ENCODE peak calls at places on chromosomes 5 and 9, in seven cellular contexts. One of them, this sample, is unnamed.

GRCh38 chr5:96968614-96969013 is 32.7 kb downstream of the LNPEP start:
- DNase-seq in IMR-90: peak
- DNase-seq in tibial artery: no peak
- DNase-seq in mucosa of descending colon: no peak
- DNase-seq in lower lobe of right lung: no peak
- DNase-seq in uterus: no peak
- DNase-seq in CD8-positive, alpha-beta T cell: no peak
- DNase-seq in this sample: no peak

GRCh38 chr9:65404232-65405006 is 119.4 kb upstream of the FOXD4L5 start:
- DNase-seq in IMR-90: no peak
- DNase-seq in tibial artery: no peak
- DNase-seq in mucosa of descending colon: peak
- DNase-seq in lower lobe of right lung: no peak
- DNase-seq in uterus: no peak
- DNase-seq in CD8-positive, alpha-beta T cell: no peak
- DNase-seq in this sample: peak

GRCh38 chr5:161167001-161167765 is 315.2 kb upstream of the ATP10B start:
- DNase-seq in IMR-90: no peak
- DNase-seq in tibial artery: no peak
- DNase-seq in mucosa of descending colon: no peak
- DNase-seq in lower lobe of right lung: no peak
- DNase-seq in uterus: no peak
- DNase-seq in CD8-positive, alpha-beta T cell: no peak
- DNase-seq in this sample: no peak

GRCh38 chr9:95079461-95079860 is 238.0 kb downstream of the FANCC start:
- DNase-seq in IMR-90: no peak
- DNase-seq in tibial artery: peak
- DNase-seq in mucosa of descending colon: no peak
- DNase-seq in lower lobe of right lung: no peak
- DNase-seq in uterus: peak
- DNase-seq in CD8-positive, alpha-beta T cell: no peak
- DNase-seq in this sample: peak

GRCh38 chr9:2817987-2818386 is 25.9 kb downstream of the PUM3 start:
- DNase-seq in IMR-90: peak
- DNase-seq in tibial artery: no peak
- DNase-seq in mucosa of descending colon: no peak
- DNase-seq in lower lobe of right lung: no peak
- DNase-seq in uterus: no peak
- DNase-seq in CD8-positive, alpha-beta T cell: no peak
- DNase-seq in this sample: no peak

GRCh38 chr9:97109194-97109811 is 70.4 kb upstream of the CTSV start:
- DNase-seq in IMR-90: peak
- DNase-seq in tibial artery: no peak
- DNase-seq in mucosa of descending colon: no peak
- DNase-seq in lower lobe of right lung: no peak
- DNase-seq in uterus: no peak
- DNase-seq in CD8-positive, alpha-beta T cell: no peak
- DNase-seq in this sample: no peak

GRCh38 chr5:119212026-119212425 is 141.1 kb downstream of the DMXL1 start:
- DNase-seq in IMR-90: no peak
- DNase-seq in tibial artery: no peak
- DNase-seq in mucosa of descending colon: no peak
- DNase-seq in lower lobe of right lung: no peak
- DNase-seq in uterus: no peak
- DNase-seq in CD8-positive, alpha-beta T cell: no peak
- DNase-seq in this sample: no peak

GRCh38 chr5:100469780-100470179 is 65.4 kb upstream of the FAM174A start:
- DNase-seq in IMR-90: no peak
- DNase-seq in tibial artery: no peak
- DNase-seq in mucosa of descending colon: no peak
- DNase-seq in lower lobe of right lung: no peak
- DNase-seq in uterus: no peak
- DNase-seq in CD8-positive, alpha-beta T cell: no peak
- DNase-seq in this sample: no peak

GRCh38 chr9:15306068-15306756 is 804 bp downstream of the TTC39B start:
- DNase-seq in IMR-90: peak
- DNase-seq in tibial artery: peak
- DNase-seq in mucosa of descending colon: peak
- DNase-seq in lower lobe of right lung: peak
- DNase-seq in uterus: peak
- DNase-seq in CD8-positive, alpha-beta T cell: peak
- DNase-seq in this sample: peak

GRCh38 chr9:113511856-113512761 is 48.6 kb downstream of the RGS3 start:
- DNase-seq in IMR-90: peak
- DNase-seq in tibial artery: no peak
- DNase-seq in mucosa of descending colon: peak
- DNase-seq in lower lobe of right lung: no peak
- DNase-seq in uterus: no peak
- DNase-seq in CD8-positive, alpha-beta T cell: peak
- DNase-seq in this sample: no peak

GRCh38 chr5:80860934-80861613 is 99.1 kb upstream of the RASGRF2 start:
- DNase-seq in IMR-90: peak
- DNase-seq in tibial artery: no peak
- DNase-seq in mucosa of descending colon: no peak
- DNase-seq in lower lobe of right lung: no peak
- DNase-seq in uterus: no peak
- DNase-seq in CD8-positive, alpha-beta T cell: no peak
- DNase-seq in this sample: no peak

GRCh38 chr9:21078702-21079101 is 960 bp upstream of the IFNB1 start:
- DNase-seq in IMR-90: no peak
- DNase-seq in tibial artery: no peak
- DNase-seq in mucosa of descending colon: no peak
- DNase-seq in lower lobe of right lung: no peak
- DNase-seq in uterus: no peak
- DNase-seq in CD8-positive, alpha-beta T cell: no peak
- DNase-seq in this sample: no peak

GRCh38 chr5:77292026-77292757 is 81.7 kb downstream of the PDE8B start:
- DNase-seq in IMR-90: peak
- DNase-seq in tibial artery: no peak
- DNase-seq in mucosa of descending colon: no peak
- DNase-seq in lower lobe of right lung: no peak
- DNase-seq in uterus: no peak
- DNase-seq in CD8-positive, alpha-beta T cell: no peak
- DNase-seq in this sample: no peak

GRCh38 chr5:178790371-178790770 is 59.9 kb upstream of the ZNF354A start:
- DNase-seq in IMR-90: no peak
- DNase-seq in tibial artery: peak
- DNase-seq in mucosa of descending colon: no peak
- DNase-seq in lower lobe of right lung: peak
- DNase-seq in uterus: no peak
- DNase-seq in CD8-positive, alpha-beta T cell: no peak
- DNase-seq in this sample: peak

GRCh38 chr5:135248801-135249231 is 150.2 kb downstream of the MACROH2A1 start:
- DNase-seq in IMR-90: no peak
- DNase-seq in tibial artery: no peak
- DNase-seq in mucosa of descending colon: no peak
- DNase-seq in lower lobe of right lung: no peak
- DNase-seq in uterus: peak
- DNase-seq in CD8-positive, alpha-beta T cell: peak
- DNase-seq in this sample: peak

GRCh38 chr9:105883847-105884246 is 189.5 kb downstream of the TMEM38B start:
- DNase-seq in IMR-90: no peak
- DNase-seq in tibial artery: no peak
- DNase-seq in mucosa of descending colon: no peak
- DNase-seq in lower lobe of right lung: no peak
- DNase-seq in uterus: no peak
- DNase-seq in CD8-positive, alpha-beta T cell: no peak
- DNase-seq in this sample: no peak

GRCh38 chr9:69758981-69759477 is 782 bp downstream of the PTAR1 start:
- DNase-seq in IMR-90: no peak
- DNase-seq in tibial artery: no peak
- DNase-seq in mucosa of descending colon: no peak
- DNase-seq in lower lobe of right lung: no peak
- DNase-seq in uterus: no peak
- DNase-seq in CD8-positive, alpha-beta T cell: no peak
- DNase-seq in this sample: no peak

GRCh38 chr9:135095470-135096407 is 8.3 kb downstream of the OLFM1 start:
- DNase-seq in IMR-90: no peak
- DNase-seq in tibial artery: no peak
- DNase-seq in mucosa of descending colon: no peak
- DNase-seq in lower lobe of right lung: no peak
- DNase-seq in uterus: no peak
- DNase-seq in CD8-positive, alpha-beta T cell: no peak
- DNase-seq in this sample: no peak

GRCh38 chr5:172504736-172505402 is 50.5 kb upstream of the SH3PXD2B start:
- DNase-seq in IMR-90: no peak
- DNase-seq in tibial artery: no peak
- DNase-seq in mucosa of descending colon: no peak
- DNase-seq in lower lobe of right lung: no peak
- DNase-seq in uterus: peak
- DNase-seq in CD8-positive, alpha-beta T cell: peak
- DNase-seq in this sample: peak

GRCh38 chr5:158976035-158976434 is 123.7 kb downstream of the EBF1 start:
- DNase-seq in IMR-90: peak
- DNase-seq in tibial artery: no peak
- DNase-seq in mucosa of descending colon: no peak
- DNase-seq in lower lobe of right lung: no peak
- DNase-seq in uterus: no peak
- DNase-seq in CD8-positive, alpha-beta T cell: no peak
- DNase-seq in this sample: no peak

GRCh38 chr5:177132504-177133118 is 962 bp upstream of the NSD1 start:
- DNase-seq in IMR-90: no peak
- DNase-seq in tibial artery: peak
- DNase-seq in mucosa of descending colon: no peak
- DNase-seq in lower lobe of right lung: no peak
- DNase-seq in uterus: no peak
- DNase-seq in CD8-positive, alpha-beta T cell: no peak
- DNase-seq in this sample: no peak

GRCh38 chr9:124477211-124478013 is 27.2 kb downstream of the ADGRD2 start:
- DNase-seq in IMR-90: no peak
- DNase-seq in tibial artery: no peak
- DNase-seq in mucosa of descending colon: no peak
- DNase-seq in lower lobe of right lung: no peak
- DNase-seq in uterus: no peak
- DNase-seq in CD8-positive, alpha-beta T cell: no peak
- DNase-seq in this sample: no peak
- H3K4me3 ChIP-seq in IMR-90: no peak
- H3K4me3 ChIP-seq in tibial artery: peak
- H3K4me3 ChIP-seq in mucosa of descending colon: no peak
- H3K4me3 ChIP-seq in lower lobe of right lung: no peak
- H3K4me3 ChIP-seq in uterus: no peak
- H3K4me3 ChIP-seq in CD8-positive, alpha-beta T cell: no peak
- H3K4me3 ChIP-seq in this sample: no peak

GRCh38 chr5:92378961-92379611 is 996.0 kb upstream of the ARRDC3 start:
- DNase-seq in IMR-90: peak
- DNase-seq in tibial artery: no peak
- DNase-seq in mucosa of descending colon: no peak
- DNase-seq in lower lobe of right lung: no peak
- DNase-seq in uterus: no peak
- DNase-seq in CD8-positive, alpha-beta T cell: no peak
- DNase-seq in this sample: no peak
- TF ChIP-seq CTCF in IMR-90: no peak
- TF ChIP-seq CTCF in tibial artery: no peak
- TF ChIP-seq CTCF in mucosa of descending colon: no peak
- TF ChIP-seq CTCF in lower lobe of right lung: no peak
- TF ChIP-seq CTCF in uterus: no peak
- TF ChIP-seq CTCF in CD8-positive, alpha-beta T cell: no peak
- TF ChIP-seq CTCF in this sample: no peak

GRCh38 chr5:27406020-27406419 is 367.6 kb upstream of the CDH9 start:
- DNase-seq in IMR-90: no peak
- DNase-seq in tibial artery: no peak
- DNase-seq in mucosa of descending colon: no peak
- DNase-seq in lower lobe of right lung: no peak
- DNase-seq in uterus: no peak
- DNase-seq in CD8-positive, alpha-beta T cell: no peak
- DNase-seq in this sample: no peak

GRCh38 chr5:27396998-27397397 is 358.6 kb upstream of the CDH9 start:
- DNase-seq in IMR-90: no peak
- DNase-seq in tibial artery: no peak
- DNase-seq in mucosa of descending colon: no peak
- DNase-seq in lower lobe of right lung: no peak
- DNase-seq in uterus: no peak
- DNase-seq in CD8-positive, alpha-beta T cell: no peak
- DNase-seq in this sample: no peak

GRCh38 chr5:27403248-27403882 is 365.0 kb upstream of the CDH9 start:
- DNase-seq in IMR-90: no peak
- DNase-seq in tibial artery: no peak
- DNase-seq in mucosa of descending colon: no peak
- DNase-seq in lower lobe of right lung: no peak
- DNase-seq in uterus: no peak
- DNase-seq in CD8-positive, alpha-beta T cell: no peak
- DNase-seq in this sample: no peak

DNA sequence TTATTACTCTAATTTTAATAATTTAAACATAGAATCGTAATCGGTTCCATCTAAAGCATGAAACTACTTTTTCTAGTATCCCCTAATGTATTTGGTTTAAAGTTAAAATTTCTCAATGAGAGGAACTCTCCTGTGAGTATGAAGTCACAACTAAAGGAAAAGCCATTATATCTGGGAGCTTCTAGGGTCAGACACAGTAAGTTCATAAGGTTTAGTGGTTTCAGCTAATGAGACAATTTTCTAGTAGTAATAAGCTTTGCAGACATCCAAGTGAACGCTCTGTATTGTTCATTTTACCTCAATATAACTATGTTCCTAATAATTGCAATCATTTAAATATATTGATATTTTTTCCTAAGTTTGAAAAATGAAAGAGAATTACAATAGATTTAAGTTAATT is 364.4 kb upstream of the CDH9 start:
- DNase-seq in IMR-90: no peak
- DNase-seq in tibial artery: no peak
- DNase-seq in mucosa of descending colon: no peak
- DNase-seq in lower lobe of right lung: no peak
- DNase-seq in uterus: no peak
- DNase-seq in CD8-positive, alpha-beta T cell: no peak
- DNase-seq in this sample: no peak
- H3K4me3 ChIP-seq in IMR-90: no peak
- H3K4me3 ChIP-seq in tibial artery: no peak
- H3K4me3 ChIP-seq in mucosa of descending colon: no peak
- H3K4me3 ChIP-seq in lower lobe of right lung: no peak
- H3K4me3 ChIP-seq in uterus: no peak
- H3K4me3 ChIP-seq in CD8-positive, alpha-beta T cell: no peak
- H3K4me3 ChIP-seq in this sample: no peak

GRCh38 chr9:78756813-78757510 is 460.0 kb downstream of the PSAT1 start:
- DNase-seq in IMR-90: no peak
- DNase-seq in tibial artery: no peak
- DNase-seq in mucosa of descending colon: no peak
- DNase-seq in lower lobe of right lung: no peak
- DNase-seq in uterus: no peak
- DNase-seq in CD8-positive, alpha-beta T cell: no peak
- DNase-seq in this sample: no peak
- TF ChIP-seq CTCF in IMR-90: no peak
- TF ChIP-seq CTCF in tibial artery: no peak
- TF ChIP-seq CTCF in mucosa of descending colon: no peak
- TF ChIP-seq CTCF in lower lobe of right lung: no peak
- TF ChIP-seq CTCF in uterus: no peak
- TF ChIP-seq CTCF in CD8-positive, alpha-beta T cell: no peak
- TF ChIP-seq CTCF in this sample: no peak

This sample was measured in upper lobe of right lung.